ENCODE peak calls at places on chromosomes 1 and 21, in four cellular contexts. One of them, this sample, is unnamed.

GRCh38 chr1:155320661-155321576 is at the start of gene RUSC1:
- DNase-seq in NCI-H774: no peak
- DNase-seq in lower leg skin: peak; percentile 96
- DNase-seq in NCI-H1092 treated with DMSO at 0.1 percent for 48 hours: no peak
- DNase-seq in this sample: peak; percentile 38

GRCh38 chr1:70486676-70487470 is 75.8 kb downstream of the CTH start:
- DNase-seq in NCI-H1092 treated with DMSO at 0.1 percent for 48 hours: no peak
- DNase-seq in NCI-H774: no peak
- DNase-seq in lower leg skin: no peak
- DNase-seq in this sample: no peak

GRCh38 chr1:1908506-1908791 is 6.6 kb upstream of the CALML6 start:
- DNase-seq in NCI-H1092 treated with DMSO at 0.1 percent for 48 hours: no peak
- DNase-seq in lower leg skin: peak; percentile 91
- DNase-seq in NCI-H774: no peak
- DNase-seq in this sample: no peak

GRCh38 chr1:111842411-111842810 is 86.7 kb downstream of the DDX20 start:
- DNase-seq in NCI-H774: no peak
- DNase-seq in NCI-H1092 treated with DMSO at 0.1 percent for 48 hours: no peak
- DNase-seq in lower leg skin: no peak
- DNase-seq in this sample: no peak

GRCh38 chr21:42132183-42132582 is 61.1 kb downstream of the UMODL1 start:
- DNase-seq in lower leg skin: no peak
- DNase-seq in NCI-H774: no peak
- DNase-seq in NCI-H1092 treated with DMSO at 0.1 percent for 48 hours: no peak
- DNase-seq in this sample: no peak

GRCh38 chr1:68975534-68975933 is 478.7 kb upstream of the DEPDC1 start:
- DNase-seq in NCI-H1092 treated with DMSO at 0.1 percent for 48 hours: no peak
- DNase-seq in NCI-H774: peak; percentile 6
- DNase-seq in lower leg skin: no peak
- DNase-seq in this sample: peak; percentile 10

GRCh38 chr1:228515200-228515834 is 28.1 kb downstream of the RNF187 start:
- DNase-seq in NCI-H1092 treated with DMSO at 0.1 percent for 48 hours: peak; percentile 6
- DNase-seq in NCI-H774: peak; percentile 2
- DNase-seq in lower leg skin: peak; percentile 69
- DNase-seq in this sample: no peak

GRCh38 chr1:119815361-119815760 is 4.1 kb upstream of the REG4 start:
- DNase-seq in NCI-H1092 treated with DMSO at 0.1 percent for 48 hours: no peak
- DNase-seq in NCI-H774: no peak
- DNase-seq in lower leg skin: no peak
- DNase-seq in this sample: no peak

GRCh38 chr1:154407021-154407865 is 2.1 kb downstream of the IL6R start:
- DNase-seq in NCI-H1092 treated with DMSO at 0.1 percent for 48 hours: no peak
- DNase-seq in NCI-H774: no peak
- DNase-seq in lower leg skin: no peak
- DNase-seq in this sample: no peak

GRCh38 chr1:155023627-155024026 is 10.0 kb downstream of the DCST2 start:
- DNase-seq in lower leg skin: no peak
- DNase-seq in NCI-H1092 treated with DMSO at 0.1 percent for 48 hours: no peak
- DNase-seq in NCI-H774: no peak
- DNase-seq in this sample: no peak

This sample was measured in NCI-H2029 treated with DMSO at 0.1 percent for 48 hours.